ENCODE peak calls at places on chromosomes 4 and X, in four cellular contexts. M is PC-3; A is suprapubic skin; G is CD8-positive, alpha-beta T cell. W is an unnamed sample. For H3K4me1, the result is how much of the 10 kb centered on the place peaks cover.

GRCh38 chr4:96936886-96937285 is 1097.0 kb downstream of the PDHA2 start:
- DNase-seq in G (no peak), A (no peak), M (no peak), W (no peak)

GRCh38 chr4:107379054-107379869 is 340.8 kb downstream of the PAPSS1 start:
- DNase-seq in G (no peak), A (no peak), M (peak), W (no peak)

GRCh38 chr4:74328501-74328900 is 20.2 kb downstream of the EPGN start:
- DNase-seq in G (no peak), A (no peak), M (no peak), W (no peak)

GRCh38 chr4:184196730-184197355 is 20.8 kb downstream of the ENPP6 start:
- DNase-seq in A (no peak), M (peak), G (no peak), W (no peak)

GRCh38 chr4:168212656-168213055 is 105.9 kb downstream of the DDX60 start:
- DNase-seq in G (no peak), M (no peak), A (no peak), W (no peak)

GRCh38 chr4:143362392-143363046 is 25.8 kb downstream of the GAB1 start:
- DNase-seq in M (no peak), G (no peak), A (no peak), W (no peak)

GRCh38 chrX:30027636-30028035 is 187.7 kb upstream of the MAGEB2 start:
- DNase-seq in G (no peak), A (no peak), M (peak), W (no peak)

GRCh38 chrX:19535481-19535880 is 20.2 kb upstream of the MAP3K15 start:
- DNase-seq in M (peak), G (no peak), A (no peak), W (no peak)

GRCh38 chrX:148530464-148531077 is 30.2 kb downstream of the AFF2 start:
- DNase-seq in M (peak), A (no peak), G (no peak), W (no peak)

GRCh38 chrX:16931371-16931770 is 15.1 kb upstream of the REPS2 start:
- DNase-seq in G (no peak), M (no peak), A (no peak), W (no peak)

GRCh38 chr4:121574618-121575017 is 122.2 kb downstream of the ANXA5 start:
- DNase-seq in G (no peak), A (no peak), M (no peak), W (no peak)

DNA sequence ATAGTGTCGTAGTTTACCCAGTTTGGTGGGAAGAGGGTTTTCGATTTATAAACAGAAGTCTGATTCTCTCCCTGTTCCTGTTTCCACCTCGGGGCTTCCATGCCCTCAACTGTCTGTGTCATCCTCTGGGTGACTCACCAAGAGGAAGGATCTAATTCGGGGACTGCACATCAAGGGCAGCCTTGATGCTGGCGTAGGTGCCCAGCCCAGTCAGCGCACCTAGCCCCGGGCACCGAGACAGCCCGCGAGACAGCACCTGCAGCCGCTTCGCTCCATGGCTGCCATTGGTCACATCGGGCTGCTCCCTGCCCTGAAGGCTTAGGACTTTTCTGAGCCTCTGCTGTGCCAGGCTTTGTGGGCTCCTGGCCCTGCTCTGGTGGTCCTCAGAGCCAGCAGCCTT is 7.8 kb downstream of the ABCD1 start:
- DNase-seq in A (no peak), G (no peak), M (peak), W (peak)
- H3K4me3 ChIP-seq in A (no peak), G (no peak), M (peak), W (no peak)

GRCh38 chr4:183154701-183155391 is 55.8 kb downstream of the WWC2 start:
- DNase-seq in M (no peak), A (no peak), G (no peak), W (no peak)

GRCh38 chr4:183155450-183156184 is 56.6 kb downstream of the WWC2 start:
- DNase-seq in G (no peak), M (no peak), A (no peak), W (no peak)

GRCh38 chr4:183157215-183157614 is 58.2 kb downstream of the WWC2 start:
- DNase-seq in M (peak), G (no peak), A (no peak), W (no peak)

GRCh38 chr4:183161630-183162029 is 62.6 kb downstream of the WWC2 start:
- DNase-seq in G (no peak), A (no peak), M (no peak), W (no peak)

DNA sequence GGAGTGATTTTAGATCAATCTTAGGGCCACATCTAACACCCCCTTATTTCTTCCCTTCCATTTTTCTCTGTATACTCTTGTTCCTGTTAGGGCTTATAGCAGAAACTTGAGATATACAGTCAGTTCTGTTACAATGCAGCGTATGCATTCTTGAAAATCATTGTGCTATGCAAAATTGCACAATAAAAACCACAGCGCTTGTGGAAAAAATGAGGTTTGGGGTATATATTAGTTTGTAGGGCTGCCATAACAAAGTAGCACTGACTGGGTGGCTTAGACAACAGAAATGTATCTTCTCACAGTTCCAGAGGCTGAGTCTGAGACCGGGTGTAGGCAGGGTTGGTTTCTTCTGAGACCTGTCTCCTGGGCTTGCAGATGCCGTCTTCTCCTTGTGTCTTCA is 59.0 kb downstream of the WWC2 start:
- DNase-seq in M (no peak), G (no peak), A (no peak), W (no peak)
- H3K4me1 ChIP-seq in M (under half), G (under half), A (under half), W (under half)

GRCh38 chrX:11341274-11342256 is 48.4 kb downstream of the AMELX start:
- DNase-seq in A (peak), M (peak), G (no peak), W (peak)
- H3K27ac ChIP-seq in A (no peak), M (peak), G (no peak), W (peak)

GRCh38 chrX:132955710-132956109 is 2.7 kb downstream of the HS6ST2 start:
- DNase-seq in G (no peak), A (no peak), M (no peak), W (no peak)
- H3K4me3 ChIP-seq in G (no peak), A (peak), M (peak), W (no peak)